ENCODE peak calls at places on chromosomes 7 and 10, in ten cellular contexts. One of them, this sample, is unnamed. For H3K27me3, the result is how much of the 10 kb centered on the place peaks cover.

GRCh38 chr10:79105164-79105739 is 36.5 kb downstream of the ZMIZ1 start:
- DNase-seq in HCT116: no peak
- DNase-seq in prostate gland: no peak
- DNase-seq in HepG2: peak
- DNase-seq in neural progenitor cell: peak
- DNase-seq in colonic mucosa: no peak
- DNase-seq in heart right ventricle: no peak
- DNase-seq in H9: no peak
- DNase-seq in cardiac muscle cell: no peak
- DNase-seq in lung: no peak
- DNase-seq in this sample: no peak

GRCh38 chr10:80498833-80499671 is 38.6 kb upstream of the SH2D4B start:
- DNase-seq in cardiac muscle cell: peak
- DNase-seq in H9: peak
- DNase-seq in colonic mucosa: peak
- DNase-seq in prostate gland: peak
- DNase-seq in HCT116: peak
- DNase-seq in heart right ventricle: peak
- DNase-seq in neural progenitor cell: no peak
- DNase-seq in lung: peak
- DNase-seq in HepG2: peak
- DNase-seq in this sample: no peak

GRCh38 chr10:68330852-68331454 is 911 bp upstream of the HNRNPH3 start:
- DNase-seq in H9: peak
- DNase-seq in colonic mucosa: peak
- DNase-seq in cardiac muscle cell: peak
- DNase-seq in HepG2: no peak
- DNase-seq in prostate gland: peak
- DNase-seq in lung: no peak
- DNase-seq in neural progenitor cell: peak
- DNase-seq in heart right ventricle: peak
- DNase-seq in HCT116: no peak
- DNase-seq in this sample: no peak

GRCh38 chr7:119733480-119733879 is 539.5 kb upstream of the KCND2 start:
- DNase-seq in neural progenitor cell: no peak
- DNase-seq in HCT116: no peak
- DNase-seq in H9: no peak
- DNase-seq in prostate gland: no peak
- DNase-seq in heart right ventricle: no peak
- DNase-seq in lung: no peak
- DNase-seq in HepG2: no peak
- DNase-seq in cardiac muscle cell: peak
- DNase-seq in colonic mucosa: no peak
- DNase-seq in this sample: no peak

GRCh38 chr7:16397497-16398210 is 23.7 kb downstream of the CRPPA start:
- DNase-seq in prostate gland: no peak
- DNase-seq in HCT116: no peak
- DNase-seq in H9: no peak
- DNase-seq in cardiac muscle cell: peak
- DNase-seq in lung: no peak
- DNase-seq in neural progenitor cell: no peak
- DNase-seq in heart right ventricle: no peak
- DNase-seq in colonic mucosa: no peak
- DNase-seq in HepG2: no peak
- DNase-seq in this sample: no peak

GRCh38 chr7:132933076-132933466 is 148.8 kb downstream of the CHCHD3 start:
- DNase-seq in cardiac muscle cell: peak
- DNase-seq in heart right ventricle: no peak
- DNase-seq in prostate gland: no peak
- DNase-seq in H9: no peak
- DNase-seq in HepG2: no peak
- DNase-seq in HCT116: no peak
- DNase-seq in colonic mucosa: no peak
- DNase-seq in lung: no peak
- DNase-seq in neural progenitor cell: no peak
- DNase-seq in this sample: no peak

GRCh38 chr10:6741561-6741960 is 161.5 kb upstream of the PRKCQ start:
- DNase-seq in neural progenitor cell: no peak
- DNase-seq in HepG2: no peak
- DNase-seq in colonic mucosa: no peak
- DNase-seq in HCT116: no peak
- DNase-seq in heart right ventricle: no peak
- DNase-seq in cardiac muscle cell: peak
- DNase-seq in H9: no peak
- DNase-seq in lung: no peak
- DNase-seq in prostate gland: no peak
- DNase-seq in this sample: no peak

GRCh38 chr10:126398924-126399323 is 10.6 kb upstream of the ADAM12 start:
- DNase-seq in heart right ventricle: no peak
- DNase-seq in HCT116: no peak
- DNase-seq in neural progenitor cell: no peak
- DNase-seq in prostate gland: no peak
- DNase-seq in lung: no peak
- DNase-seq in H9: no peak
- DNase-seq in colonic mucosa: no peak
- DNase-seq in cardiac muscle cell: no peak
- DNase-seq in HepG2: no peak
- DNase-seq in this sample: no peak

GRCh38 chr10:86287966-86288579 is 78.5 kb downstream of the GRID1 start:
- DNase-seq in heart right ventricle: no peak
- DNase-seq in lung: no peak
- DNase-seq in HCT116: no peak
- DNase-seq in colonic mucosa: peak
- DNase-seq in neural progenitor cell: no peak
- DNase-seq in prostate gland: no peak
- DNase-seq in H9: peak
- DNase-seq in cardiac muscle cell: no peak
- DNase-seq in HepG2: no peak
- DNase-seq in this sample: no peak

GRCh38 chr7:70751895-70752294 is 380.0 kb upstream of the GALNT17 start:
- DNase-seq in cardiac muscle cell: no peak
- DNase-seq in lung: no peak
- DNase-seq in HepG2: no peak
- DNase-seq in colonic mucosa: no peak
- DNase-seq in heart right ventricle: no peak
- DNase-seq in HCT116: no peak
- DNase-seq in neural progenitor cell: no peak
- DNase-seq in prostate gland: no peak
- DNase-seq in H9: no peak
- DNase-seq in this sample: no peak

GRCh38 chr10:112950714-112951348 is 784 bp downstream of the TCF7L2 start:
- DNase-seq in colonic mucosa: peak
- DNase-seq in neural progenitor cell: peak
- DNase-seq in HepG2: no peak
- DNase-seq in cardiac muscle cell: peak
- DNase-seq in prostate gland: peak
- DNase-seq in H9: no peak
- DNase-seq in HCT116: no peak
- DNase-seq in lung: peak
- DNase-seq in heart right ventricle: peak
- DNase-seq in this sample: no peak

GRCh38 chr10:78182841-78183240 is 149.2 kb downstream of the RPS24 start:
- DNase-seq in heart right ventricle: no peak
- DNase-seq in cardiac muscle cell: no peak
- DNase-seq in neural progenitor cell: no peak
- DNase-seq in colonic mucosa: no peak
- DNase-seq in HCT116: no peak
- DNase-seq in prostate gland: no peak
- DNase-seq in lung: no peak
- DNase-seq in HepG2: no peak
- DNase-seq in H9: no peak
- DNase-seq in this sample: no peak

GRCh38 chr10:129709101-129709500 is 242.1 kb downstream of the MGMT start:
- DNase-seq in neural progenitor cell: no peak
- DNase-seq in HepG2: no peak
- DNase-seq in colonic mucosa: no peak
- DNase-seq in H9: no peak
- DNase-seq in cardiac muscle cell: no peak
- DNase-seq in HCT116: no peak
- DNase-seq in prostate gland: no peak
- DNase-seq in heart right ventricle: no peak
- DNase-seq in lung: no peak
- DNase-seq in this sample: no peak

GRCh38 chr7:585229-585711 is 65.6 kb upstream of the PDGFA start:
- DNase-seq in neural progenitor cell: no peak
- DNase-seq in heart right ventricle: no peak
- DNase-seq in colonic mucosa: no peak
- DNase-seq in HCT116: no peak
- DNase-seq in H9: no peak
- DNase-seq in HepG2: no peak
- DNase-seq in prostate gland: no peak
- DNase-seq in cardiac muscle cell: peak
- DNase-seq in lung: no peak
- DNase-seq in this sample: no peak

GRCh38 chr7:142885311-142886230 is at the start of gene TRPV6:
- DNase-seq in lung: peak
- DNase-seq in HepG2: no peak
- DNase-seq in colonic mucosa: peak
- DNase-seq in HCT116: peak
- DNase-seq in prostate gland: peak
- DNase-seq in heart right ventricle: no peak
- DNase-seq in H9: peak
- DNase-seq in cardiac muscle cell: no peak
- DNase-seq in neural progenitor cell: peak
- DNase-seq in this sample: peak

GRCh38 chr10:95391570-95392249 is 100.9 kb upstream of the PDLIM1 start:
- DNase-seq in lung: no peak
- DNase-seq in HCT116: no peak
- DNase-seq in prostate gland: no peak
- DNase-seq in heart right ventricle: no peak
- DNase-seq in HepG2: no peak
- DNase-seq in H9: peak
- DNase-seq in colonic mucosa: no peak
- DNase-seq in neural progenitor cell: peak
- DNase-seq in cardiac muscle cell: peak
- DNase-seq in this sample: no peak

DNA sequence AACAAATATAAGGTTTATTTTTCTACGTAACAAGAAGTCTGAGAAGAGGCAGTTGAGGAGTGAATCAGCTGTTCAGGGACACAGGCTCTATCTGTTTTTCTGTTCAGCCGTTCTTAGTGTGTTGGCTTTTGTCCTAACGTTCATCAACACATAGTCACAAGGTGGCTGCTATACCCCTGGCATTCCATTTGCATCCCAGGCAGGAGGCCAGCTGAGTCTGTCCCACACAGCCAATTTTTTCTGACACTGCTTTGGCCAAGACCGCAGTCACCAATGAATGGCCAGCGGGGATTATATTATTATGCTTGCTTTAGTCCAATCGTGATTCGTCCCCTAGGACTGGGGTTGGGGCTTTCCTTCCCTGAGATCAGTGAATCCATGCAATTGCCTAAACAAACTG is 143.4 kb upstream of the CHST15 start:
- DNase-seq in H9: no peak
- DNase-seq in colonic mucosa: no peak
- DNase-seq in neural progenitor cell: no peak
- DNase-seq in heart right ventricle: peak
- DNase-seq in HepG2: no peak
- DNase-seq in HCT116: no peak
- DNase-seq in cardiac muscle cell: no peak
- DNase-seq in lung: no peak
- DNase-seq in prostate gland: no peak
- DNase-seq in this sample: no peak
- H3K27me3 ChIP-seq in H9: under half
- H3K27me3 ChIP-seq in colonic mucosa: under half
- H3K27me3 ChIP-seq in neural progenitor cell: under half
- H3K27me3 ChIP-seq in heart right ventricle: under half
- H3K27me3 ChIP-seq in HepG2: under half
- H3K27me3 ChIP-seq in HCT116: under half
- H3K27me3 ChIP-seq in cardiac muscle cell: under half
- H3K27me3 ChIP-seq in lung: under half
- H3K27me3 ChIP-seq in prostate gland: under half
- H3K27me3 ChIP-seq in this sample: under half

GRCh38 chr10:21525367-21526183 is at the start of gene SKIDA1:
- DNase-seq in HCT116: no peak
- DNase-seq in lung: peak
- DNase-seq in neural progenitor cell: peak
- DNase-seq in HepG2: peak
- DNase-seq in colonic mucosa: peak
- DNase-seq in heart right ventricle: peak
- DNase-seq in cardiac muscle cell: peak
- DNase-seq in prostate gland: peak
- DNase-seq in H9: peak
- DNase-seq in this sample: no peak
- H3K27me3 ChIP-seq in HCT116: under half
- H3K27me3 ChIP-seq in lung: under half
- H3K27me3 ChIP-seq in neural progenitor cell: under half
- H3K27me3 ChIP-seq in HepG2: under half
- H3K27me3 ChIP-seq in colonic mucosa: under half
- H3K27me3 ChIP-seq in heart right ventricle: under half
- H3K27me3 ChIP-seq in cardiac muscle cell: under half
- H3K27me3 ChIP-seq in prostate gland: under half
- H3K27me3 ChIP-seq in H9: under half
- H3K27me3 ChIP-seq in this sample: under half

GRCh38 chr10:91634246-91634645 is 1.4 kb upstream of the PPP1R3C start:
- DNase-seq in H9: no peak
- DNase-seq in cardiac muscle cell: no peak
- DNase-seq in HepG2: no peak
- DNase-seq in lung: no peak
- DNase-seq in colonic mucosa: no peak
- DNase-seq in HCT116: no peak
- DNase-seq in neural progenitor cell: no peak
- DNase-seq in prostate gland: no peak
- DNase-seq in heart right ventricle: no peak
- DNase-seq in this sample: no peak
- H3K27me3 ChIP-seq in H9: under half
- H3K27me3 ChIP-seq in cardiac muscle cell: under half
- H3K27me3 ChIP-seq in HepG2: under half
- H3K27me3 ChIP-seq in lung: under half
- H3K27me3 ChIP-seq in colonic mucosa: under half
- H3K27me3 ChIP-seq in HCT116: under half
- H3K27me3 ChIP-seq in neural progenitor cell: under half
- H3K27me3 ChIP-seq in prostate gland: under half
- H3K27me3 ChIP-seq in heart right ventricle: under half
- H3K27me3 ChIP-seq in this sample: under half

GRCh38 chr7:96993980-96994379 is 11.4 kb upstream of the DLX6 start:
- DNase-seq in HCT116: no peak
- DNase-seq in colonic mucosa: no peak
- DNase-seq in heart right ventricle: no peak
- DNase-seq in neural progenitor cell: no peak
- DNase-seq in HepG2: no peak
- DNase-seq in cardiac muscle cell: no peak
- DNase-seq in H9: no peak
- DNase-seq in prostate gland: no peak
- DNase-seq in lung: no peak
- DNase-seq in this sample: no peak
- H3K27me3 ChIP-seq in HCT116: under half
- H3K27me3 ChIP-seq in colonic mucosa: half or more
- H3K27me3 ChIP-seq in heart right ventricle: half or more
- H3K27me3 ChIP-seq in neural progenitor cell: half or more
- H3K27me3 ChIP-seq in HepG2: under half
- H3K27me3 ChIP-seq in cardiac muscle cell: half or more
- H3K27me3 ChIP-seq in H9: half or more
- H3K27me3 ChIP-seq in prostate gland: under half
- H3K27me3 ChIP-seq in lung: under half
- H3K27me3 ChIP-seq in this sample: half or more

DNA sequence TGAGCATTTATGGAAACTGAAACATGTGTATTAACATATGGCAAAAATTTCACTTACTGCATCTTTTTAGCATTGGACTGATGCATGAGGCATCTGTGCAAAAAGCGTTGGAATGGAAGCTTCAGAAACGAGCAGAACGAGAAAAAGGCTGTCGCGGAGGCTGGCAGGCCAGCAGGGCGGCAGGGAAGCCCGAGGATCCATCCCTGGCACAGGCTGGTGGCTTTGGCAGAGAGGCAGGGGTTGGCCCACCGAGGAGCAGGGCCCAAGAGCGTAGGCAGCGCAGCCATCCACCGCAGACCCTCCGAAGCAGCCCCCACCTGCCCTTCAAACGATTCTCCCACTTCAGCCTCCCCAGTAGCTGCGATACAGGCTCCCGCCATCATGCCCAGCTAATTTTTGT is 39.2 kb upstream of the CUX1 start:
- DNase-seq in HepG2: no peak
- DNase-seq in HCT116: no peak
- DNase-seq in cardiac muscle cell: no peak
- DNase-seq in prostate gland: no peak
- DNase-seq in lung: no peak
- DNase-seq in neural progenitor cell: no peak
- DNase-seq in H9: no peak
- DNase-seq in colonic mucosa: no peak
- DNase-seq in heart right ventricle: no peak
- DNase-seq in this sample: no peak
- H3K27me3 ChIP-seq in HepG2: under half
- H3K27me3 ChIP-seq in HCT116: under half
- H3K27me3 ChIP-seq in cardiac muscle cell: under half
- H3K27me3 ChIP-seq in prostate gland: under half
- H3K27me3 ChIP-seq in lung: under half
- H3K27me3 ChIP-seq in neural progenitor cell: under half
- H3K27me3 ChIP-seq in H9: under half
- H3K27me3 ChIP-seq in colonic mucosa: under half
- H3K27me3 ChIP-seq in heart right ventricle: under half
- H3K27me3 ChIP-seq in this sample: under half

This sample was measured in iPS DF 6.9.